ENCODE peak calls at places on chromosomes 16 and 17, in nine cellular contexts. One of them, this sample, is unnamed.

GRCh38 chr17:12765544-12765943 is 23.8 kb upstream of the ARHGAP44 start:
- DNase-seq in sigmoid colon: no peak
- DNase-seq in H1: no peak
- DNase-seq in transverse colon: no peak
- DNase-seq in breast epithelium: no peak
- DNase-seq in GM23338: no peak
- DNase-seq in stomach: peak; percentile 38
- DNase-seq in prostate gland: no peak
- DNase-seq in HCT116: no peak
- DNase-seq in this sample: no peak

GRCh38 chr17:45020354-45021138 is 30.9 kb downstream of the DCAKD start:
- DNase-seq in H1: peak; percentile 69
- DNase-seq in GM23338: peak; percentile 82
- DNase-seq in prostate gland: peak; percentile 33
- DNase-seq in sigmoid colon: peak; percentile 76
- DNase-seq in breast epithelium: no peak
- DNase-seq in transverse colon: peak; percentile 34
- DNase-seq in stomach: peak; percentile 45
- DNase-seq in HCT116: no peak
- DNase-seq in this sample: no peak

GRCh38 chr16:3467920-3468319 is 24.4 kb downstream of the NAA60 start:
- DNase-seq in prostate gland: no peak
- DNase-seq in GM23338: peak; percentile 33
- DNase-seq in stomach: no peak
- DNase-seq in breast epithelium: no peak
- DNase-seq in HCT116: no peak
- DNase-seq in H1: no peak
- DNase-seq in sigmoid colon: no peak
- DNase-seq in transverse colon: no peak
- DNase-seq in this sample: no peak

GRCh38 chr17:17913695-17914332 is 58.4 kb downstream of the TOM1L2 start:
- DNase-seq in HCT116: peak; percentile 82
- DNase-seq in sigmoid colon: peak; percentile 92
- DNase-seq in breast epithelium: peak; percentile 75
- DNase-seq in GM23338: no peak
- DNase-seq in H1: no peak
- DNase-seq in prostate gland: peak; percentile 89
- DNase-seq in transverse colon: peak; percentile 88
- DNase-seq in stomach: peak; percentile 60
- DNase-seq in this sample: peak; percentile 88

GRCh38 chr17:67506966-67507365 is 129.9 kb downstream of the PITPNC1 start:
- DNase-seq in sigmoid colon: no peak
- DNase-seq in breast epithelium: no peak
- DNase-seq in HCT116: no peak
- DNase-seq in H1: no peak
- DNase-seq in stomach: no peak
- DNase-seq in prostate gland: no peak
- DNase-seq in transverse colon: no peak
- DNase-seq in GM23338: no peak
- DNase-seq in this sample: no peak

GRCh38 chr16:29645699-29646187 is 17.3 kb upstream of the SPN start:
- DNase-seq in breast epithelium: no peak
- DNase-seq in prostate gland: no peak
- DNase-seq in stomach: no peak
- DNase-seq in H1: no peak
- DNase-seq in HCT116: peak; percentile 49
- DNase-seq in GM23338: peak; percentile 65
- DNase-seq in transverse colon: no peak
- DNase-seq in sigmoid colon: no peak
- DNase-seq in this sample: no peak

GRCh38 chr17:81710514-81711308 is 1.4 kb upstream of the SLC25A10 start:
- DNase-seq in sigmoid colon: no peak
- DNase-seq in transverse colon: peak; percentile 53
- DNase-seq in H1: peak; percentile 77
- DNase-seq in stomach: no peak
- DNase-seq in prostate gland: no peak
- DNase-seq in HCT116: no peak
- DNase-seq in GM23338: no peak
- DNase-seq in breast epithelium: no peak
- DNase-seq in this sample: no peak

GRCh38 chr16:54930034-54930938 is at the start of gene IRX5:
- DNase-seq in sigmoid colon: peak; percentile 83
- DNase-seq in stomach: peak; percentile 92
- DNase-seq in HCT116: peak; percentile 63
- DNase-seq in GM23338: peak; percentile 91
- DNase-seq in breast epithelium: peak; percentile 96
- DNase-seq in prostate gland: peak; percentile 96
- DNase-seq in transverse colon: peak; percentile 65
- DNase-seq in H1: peak; percentile 84
- DNase-seq in this sample: peak; percentile 97

GRCh38 chr16:57514891-57515600 is 21.3 kb downstream of the CCDC102A start:
- DNase-seq in breast epithelium: no peak
- DNase-seq in transverse colon: no peak
- DNase-seq in stomach: no peak
- DNase-seq in HCT116: no peak
- DNase-seq in sigmoid colon: peak; percentile 62
- DNase-seq in prostate gland: no peak
- DNase-seq in H1: no peak
- DNase-seq in GM23338: no peak
- DNase-seq in this sample: no peak

GRCh38 chr16:14283786-14284185 is 212.7 kb downstream of the MRTFB start:
- DNase-seq in breast epithelium: no peak
- DNase-seq in H1: peak; percentile 61
- DNase-seq in stomach: no peak
- DNase-seq in sigmoid colon: no peak
- DNase-seq in prostate gland: no peak
- DNase-seq in GM23338: peak; percentile 52
- DNase-seq in transverse colon: no peak
- DNase-seq in HCT116: no peak
- DNase-seq in this sample: no peak

GRCh38 chr16:75750516-75750915 is 24.2 kb upstream of the CPHXL start:
- DNase-seq in HCT116: no peak
- DNase-seq in breast epithelium: no peak
- DNase-seq in H1: no peak
- DNase-seq in transverse colon: no peak
- DNase-seq in prostate gland: no peak
- DNase-seq in sigmoid colon: no peak
- DNase-seq in stomach: no peak
- DNase-seq in GM23338: no peak
- DNase-seq in this sample: no peak

GRCh38 chr17:14301761-14302401 is 1.0 kb downstream of the HS3ST3B1 start:
- DNase-seq in sigmoid colon: no peak
- DNase-seq in breast epithelium: no peak
- DNase-seq in prostate gland: no peak
- DNase-seq in H1: peak; percentile 63
- DNase-seq in GM23338: no peak
- DNase-seq in HCT116: no peak
- DNase-seq in stomach: peak; percentile 48
- DNase-seq in transverse colon: peak; percentile 43
- DNase-seq in this sample: peak; percentile 78

GRCh38 chr16:48165961-48166578 is 10.3 kb upstream of the ABCC12 start:
- DNase-seq in stomach: no peak
- DNase-seq in GM23338: no peak
- DNase-seq in transverse colon: no peak
- DNase-seq in HCT116: no peak
- DNase-seq in H1: no peak
- DNase-seq in prostate gland: no peak
- DNase-seq in sigmoid colon: no peak
- DNase-seq in breast epithelium: no peak
- DNase-seq in this sample: no peak

GRCh38 chr17:67712375-67712774 is 5.4 kb upstream of the NOL11 start:
- DNase-seq in HCT116: no peak
- DNase-seq in sigmoid colon: no peak
- DNase-seq in breast epithelium: no peak
- DNase-seq in prostate gland: no peak
- DNase-seq in H1: no peak
- DNase-seq in transverse colon: no peak
- DNase-seq in GM23338: no peak
- DNase-seq in stomach: no peak
- DNase-seq in this sample: no peak

GRCh38 chr16:6247771-6248170 is 1084.9 kb upstream of the RBFOX1 start:
- DNase-seq in prostate gland: no peak
- DNase-seq in H1: peak; percentile 8
- DNase-seq in stomach: no peak
- DNase-seq in breast epithelium: no peak
- DNase-seq in HCT116: no peak
- DNase-seq in GM23338: no peak
- DNase-seq in sigmoid colon: no peak
- DNase-seq in transverse colon: no peak
- DNase-seq in this sample: no peak

GRCh38 chr17:77804796-77805426 is 153.6 kb upstream of the TNRC6C start:
- DNase-seq in prostate gland: no peak
- DNase-seq in sigmoid colon: peak; percentile 55
- DNase-seq in stomach: no peak
- DNase-seq in HCT116: no peak
- DNase-seq in breast epithelium: no peak
- DNase-seq in H1: no peak
- DNase-seq in GM23338: no peak
- DNase-seq in transverse colon: no peak
- DNase-seq in this sample: no peak

GRCh38 chr17:70137451-70138230 is 31.7 kb upstream of the KCNJ2 start:
- DNase-seq in stomach: no peak
- DNase-seq in sigmoid colon: peak; percentile 86
- DNase-seq in GM23338: peak; percentile 3
- DNase-seq in H1: no peak
- DNase-seq in HCT116: no peak
- DNase-seq in breast epithelium: no peak
- DNase-seq in transverse colon: peak; percentile 32
- DNase-seq in prostate gland: peak; percentile 59
- DNase-seq in this sample: no peak

GRCh38 chr17:17680477-17681186 is 626 bp upstream of the RAI1 start:
- DNase-seq in breast epithelium: no peak
- DNase-seq in H1: no peak
- DNase-seq in HCT116: no peak
- DNase-seq in GM23338: no peak
- DNase-seq in stomach: no peak
- DNase-seq in transverse colon: no peak
- DNase-seq in prostate gland: no peak
- DNase-seq in sigmoid colon: no peak
- DNase-seq in this sample: no peak

GRCh38 chr16:56610017-56610608 is 1.7 kb downstream of the MT2A start:
- DNase-seq in prostate gland: peak; percentile 49
- DNase-seq in transverse colon: peak; percentile 52
- DNase-seq in breast epithelium: no peak
- DNase-seq in stomach: peak; percentile 47
- DNase-seq in HCT116: peak; percentile 75
- DNase-seq in sigmoid colon: peak; percentile 83
- DNase-seq in GM23338: no peak
- DNase-seq in H1: no peak
- DNase-seq in this sample: no peak

DNA sequence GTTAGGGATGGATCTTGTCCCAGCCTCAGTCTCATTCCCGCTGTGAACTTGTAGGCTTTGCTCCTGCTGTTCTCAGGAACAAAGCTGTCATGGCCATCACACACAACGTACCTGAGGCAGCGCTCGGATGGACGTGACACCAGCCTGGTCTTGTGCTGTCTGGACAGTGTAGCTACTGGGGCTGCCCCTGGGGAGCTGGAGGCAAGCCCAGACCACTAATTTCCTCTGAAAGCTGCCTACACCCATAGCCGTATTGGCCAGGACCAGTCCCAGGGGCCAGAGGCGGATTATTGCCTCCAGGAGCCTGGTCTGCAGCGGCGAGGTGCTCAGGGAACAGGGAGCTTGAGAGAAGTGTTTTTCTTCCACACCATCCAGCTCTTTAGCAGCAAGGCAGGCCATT is 11.7 kb downstream of the ZNHIT3 start:
- DNase-seq in breast epithelium: no peak
- DNase-seq in H1: no peak
- DNase-seq in transverse colon: no peak
- DNase-seq in stomach: no peak
- DNase-seq in sigmoid colon: peak; percentile 56
- DNase-seq in prostate gland: no peak
- DNase-seq in HCT116: no peak
- DNase-seq in GM23338: no peak
- DNase-seq in this sample: peak; percentile 70
- TF ChIP-seq POLR2AphosphoS5 in breast epithelium: no peak
- TF ChIP-seq POLR2AphosphoS5 in H1: peak; percentile 60
- TF ChIP-seq POLR2AphosphoS5 in transverse colon: no peak
- TF ChIP-seq POLR2AphosphoS5 in stomach: no peak
- TF ChIP-seq POLR2AphosphoS5 in sigmoid colon: no peak
- TF ChIP-seq POLR2AphosphoS5 in prostate gland: no peak
- TF ChIP-seq POLR2AphosphoS5 in HCT116: no peak
- TF ChIP-seq POLR2AphosphoS5 in GM23338: no peak
- TF ChIP-seq POLR2AphosphoS5 in this sample: no peak

DNA sequence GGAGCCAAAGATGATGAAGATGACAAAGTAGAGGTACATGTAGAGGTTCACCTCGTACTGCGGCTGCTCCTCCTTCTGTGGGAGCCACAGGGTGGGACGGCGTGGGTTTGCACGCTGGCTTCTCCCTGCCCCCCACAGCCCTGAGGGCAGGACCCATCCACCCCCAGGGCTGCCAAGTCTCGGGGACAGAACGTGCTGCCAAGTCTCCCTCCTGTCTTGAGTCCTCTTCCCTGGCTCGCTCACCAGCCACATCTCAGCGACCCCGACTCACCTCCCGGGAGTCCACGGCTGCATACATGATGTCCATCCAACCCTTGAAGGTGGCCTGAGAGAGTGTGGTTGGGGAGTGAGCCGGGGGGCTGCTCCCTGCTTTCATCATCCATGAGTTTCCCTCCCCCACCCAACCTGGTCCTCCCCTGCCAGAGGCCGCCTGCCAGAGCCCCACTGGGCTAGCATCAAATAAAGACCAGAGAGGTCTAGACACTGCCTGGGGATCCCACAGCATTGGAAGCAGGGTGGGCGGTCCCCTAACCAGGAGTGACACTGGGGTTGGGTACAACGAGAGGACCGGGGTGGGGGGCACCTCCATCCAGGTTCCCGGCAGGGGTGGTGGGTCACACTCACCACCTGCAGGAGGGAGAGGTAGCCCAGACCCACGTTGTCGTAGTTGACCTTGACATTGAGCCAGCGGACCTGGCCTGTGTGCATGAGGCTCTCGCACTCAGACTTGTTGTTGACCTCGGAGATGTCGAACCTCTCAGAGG is 12.8 kb upstream of the CD79B start:
- DNase-seq in GM23338: no peak
- DNase-seq in transverse colon: no peak
- DNase-seq in breast epithelium: no peak
- DNase-seq in stomach: no peak
- DNase-seq in HCT116: no peak
- DNase-seq in H1: no peak
- DNase-seq in sigmoid colon: no peak
- DNase-seq in prostate gland: no peak
- DNase-seq in this sample: no peak
- TF ChIP-seq CTCF in GM23338: no peak
- TF ChIP-seq CTCF in transverse colon: no peak
- TF ChIP-seq CTCF in breast epithelium: no peak
- TF ChIP-seq CTCF in stomach: no peak
- TF ChIP-seq CTCF in HCT116: no peak
- TF ChIP-seq CTCF in H1: no peak
- TF ChIP-seq CTCF in sigmoid colon: no peak
- TF ChIP-seq CTCF in prostate gland: no peak
- TF ChIP-seq CTCF in this sample: no peak

GRCh38 chr17:1651559-1651844 is 1.8 kb upstream of the RILP start:
- DNase-seq in prostate gland: no peak
- DNase-seq in breast epithelium: no peak
- DNase-seq in sigmoid colon: no peak
- DNase-seq in transverse colon: no peak
- DNase-seq in HCT116: no peak
- DNase-seq in H1: no peak
- DNase-seq in GM23338: no peak
- DNase-seq in stomach: no peak
- DNase-seq in this sample: no peak
- TF ChIP-seq POLR2AphosphoS5 in prostate gland: no peak
- TF ChIP-seq POLR2AphosphoS5 in breast epithelium: no peak
- TF ChIP-seq POLR2AphosphoS5 in sigmoid colon: no peak
- TF ChIP-seq POLR2AphosphoS5 in transverse colon: no peak
- TF ChIP-seq POLR2AphosphoS5 in HCT116: no peak
- TF ChIP-seq POLR2AphosphoS5 in H1: no peak
- TF ChIP-seq POLR2AphosphoS5 in GM23338: no peak
- TF ChIP-seq POLR2AphosphoS5 in stomach: no peak
- TF ChIP-seq POLR2AphosphoS5 in this sample: no peak

GRCh38 chr17:52124561-52124960 is 34.0 kb downstream of the CA10 start:
- DNase-seq in sigmoid colon: no peak
- DNase-seq in prostate gland: no peak
- DNase-seq in breast epithelium: no peak
- DNase-seq in stomach: no peak
- DNase-seq in transverse colon: no peak
- DNase-seq in GM23338: no peak
- DNase-seq in HCT116: no peak
- DNase-seq in H1: no peak
- DNase-seq in this sample: no peak
- TF ChIP-seq CTCF in sigmoid colon: no peak
- TF ChIP-seq CTCF in prostate gland: no peak
- TF ChIP-seq CTCF in breast epithelium: no peak
- TF ChIP-seq CTCF in stomach: no peak
- TF ChIP-seq CTCF in transverse colon: no peak
- TF ChIP-seq CTCF in GM23338: no peak
- TF ChIP-seq CTCF in HCT116: no peak
- TF ChIP-seq CTCF in H1: no peak
- TF ChIP-seq CTCF in this sample: no peak